ENCODE peak calls at places on chromosomes 16 and 17, in five cellular contexts. H is lower lobe of right lung, M is pancreas, W is left ventricle myocardium inferior, D is Peyer's patch. E is an unnamed sample. For H3K4me1, the result is how much of the 10 kb centered on the place peaks cover.

GRCh38 chr17:77042688-77043330 is 98.0 kb upstream of the SEC14L1 start:
- DNase-seq in D (no peak), W (no peak), H (no peak), M (no peak), E (no peak)

GRCh38 chr16:83312015-83312734 is 495.6 kb upstream of the HSBP1 start:
- DNase-seq in H (no peak), M (no peak), W (no peak), D (no peak), E (no peak)

GRCh38 chr16:54817432-54817831 is 113.2 kb upstream of the IRX5 start:
- DNase-seq in M (no peak), H (no peak), W (no peak), D (no peak), E (no peak)

GRCh38 chr16:30088832-30089624 is 2.7 kb downstream of the TBX6 start:
- DNase-seq in M (no peak), D (no peak), W (no peak), H (no peak), E (peak)

GRCh38 chr16:68743664-68744063 is 6.6 kb downstream of the CDH1 start:
- DNase-seq in M (no peak), H (no peak), W (no peak), D (no peak), E (no peak)

GRCh38 chr17:71180801-71181385 is 939.9 kb upstream of the SOX9 start:
- DNase-seq in M (no peak), W (no peak), D (peak), H (no peak), E (no peak)

GRCh38 chr17:8109669-8110455 is 8.5 kb downstream of the ALOXE3 start:
- DNase-seq in H (peak), D (peak), M (peak), W (peak), E (peak)

GRCh38 chr17:39209317-39210092 is 9.4 kb downstream of the RPL19 start:
- DNase-seq in W (peak), H (peak), M (peak), D (no peak), E (peak)

GRCh38 chr16:54236761-54237160 is 49.8 kb downstream of the IRX3 start:
- DNase-seq in M (no peak), H (no peak), D (no peak), W (no peak), E (no peak)

GRCh38 chr17:69593716-69594115 is 179.2 kb downstream of the MAP2K6 start:
- DNase-seq in D (no peak), H (no peak), M (no peak), W (no peak), E (no peak)

GRCh38 chr17:7884581-7885356 is 3.8 kb upstream of the CHD3 start:
- DNase-seq in W (no peak), M (peak), H (no peak), D (peak), E (peak)

GRCh38 chr16:84617068-84617630 is 729 bp downstream of the COTL1 start:
- DNase-seq in D (peak), M (no peak), H (peak), W (no peak), E (peak)

GRCh38 chr16:50548659-50549560 is 714 bp downstream of the NKD1 start:
- DNase-seq in W (no peak), H (peak), D (no peak), M (peak), E (no peak)

GRCh38 chr16:76985362-76985761 is 205.6 kb upstream of the MON1B start:
- DNase-seq in W (no peak), M (no peak), D (no peak), H (no peak), E (no peak)

GRCh38 chr16:47848481-47849109 is 307.2 kb downstream of the ABCC12 start:
- DNase-seq in H (no peak), W (no peak), D (no peak), M (no peak), E (no peak)

GRCh38 chr16:85570735-85571562 is 42.2 kb upstream of the GSE1 start:
- DNase-seq in H (peak), W (peak), M (no peak), D (no peak), E (no peak)

GRCh38 chr16:3915438-3916250 is 35.1 kb upstream of the CREBBP start:
- DNase-seq in H (peak), W (no peak), D (no peak), M (peak), E (no peak)

GRCh38 chr17:73628642-73629552 is 15.3 kb downstream of the SDK2 start:
- DNase-seq in M (no peak), H (no peak), D (peak), W (no peak), E (no peak)

GRCh38 chr16:57479043-57479421 is 7.3 kb downstream of the DOK4 start:
- DNase-seq in D (no peak), M (no peak), W (no peak), H (no peak), E (no peak)
- H3K27ac ChIP-seq in D (peak), M (no peak), W (peak), H (peak), E (peak)

DNA sequence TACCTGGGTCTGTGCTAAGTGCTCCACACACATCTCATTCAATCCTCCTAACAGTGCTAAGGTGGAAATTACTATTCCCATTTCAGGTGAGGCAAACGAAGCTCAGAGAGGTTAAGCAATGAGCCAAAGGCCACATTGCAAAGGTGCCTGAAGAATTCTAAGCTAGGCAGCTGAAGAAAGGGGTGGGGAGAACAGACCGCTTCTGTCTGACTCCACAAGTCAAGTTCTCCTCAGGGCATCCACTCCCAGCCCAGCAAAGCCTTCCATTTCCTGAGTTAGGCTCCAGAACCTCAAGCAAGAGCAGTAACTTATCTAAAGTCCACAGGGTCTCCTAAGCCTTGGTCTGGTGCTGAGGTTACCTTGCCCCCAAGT is 27.0 kb upstream of the MRPS23 start:
- DNase-seq in W (no peak), H (no peak), D (no peak), M (no peak), E (no peak)
- H3K4me1 ChIP-seq in W (half or more), H (half or more), D (under half), M (under half), E (half or more)

GRCh38 chr16:74844041-74844826 is 69.6 kb upstream of the FA2H start:
- DNase-seq in W (no peak), H (no peak), D (no peak), M (no peak), E (no peak)
- H3K27ac ChIP-seq in W (no peak), H (no peak), D (no peak), M (no peak), E (no peak)

GRCh38 chr16:75382611-75383010 is 50.7 kb downstream of the CFDP1 start:
- DNase-seq in W (no peak), H (no peak), M (no peak), D (no peak), E (no peak)
- H3K4me1 ChIP-seq in W (under half), H (under half), M (under half), D (under half), E (under half)

GRCh38 chr17:1368588-1368987 is 31.4 kb downstream of the YWHAE start:
- DNase-seq in D (no peak), M (no peak), H (no peak), W (no peak), E (no peak)

GRCh38 chr17:1362964-1363363 is 37.1 kb downstream of the YWHAE start:
- DNase-seq in M (no peak), H (no peak), D (no peak), W (no peak), E (no peak)

GRCh38 chr17:1366234-1366633 is 33.8 kb downstream of the YWHAE start:
- DNase-seq in D (no peak), W (no peak), M (no peak), H (no peak), E (no peak)

GRCh38 chr17:1367351-1367745 is 32.7 kb downstream of the YWHAE start:
- DNase-seq in D (no peak), M (no peak), W (no peak), H (no peak), E (peak)

GRCh38 chr17:1365445-1366039 is 34.5 kb downstream of the YWHAE start:
- DNase-seq in D (no peak), M (no peak), W (no peak), H (peak), E (no peak)
- H3K27ac ChIP-seq in D (peak), M (no peak), W (peak), H (peak), E (no peak)

DNA sequence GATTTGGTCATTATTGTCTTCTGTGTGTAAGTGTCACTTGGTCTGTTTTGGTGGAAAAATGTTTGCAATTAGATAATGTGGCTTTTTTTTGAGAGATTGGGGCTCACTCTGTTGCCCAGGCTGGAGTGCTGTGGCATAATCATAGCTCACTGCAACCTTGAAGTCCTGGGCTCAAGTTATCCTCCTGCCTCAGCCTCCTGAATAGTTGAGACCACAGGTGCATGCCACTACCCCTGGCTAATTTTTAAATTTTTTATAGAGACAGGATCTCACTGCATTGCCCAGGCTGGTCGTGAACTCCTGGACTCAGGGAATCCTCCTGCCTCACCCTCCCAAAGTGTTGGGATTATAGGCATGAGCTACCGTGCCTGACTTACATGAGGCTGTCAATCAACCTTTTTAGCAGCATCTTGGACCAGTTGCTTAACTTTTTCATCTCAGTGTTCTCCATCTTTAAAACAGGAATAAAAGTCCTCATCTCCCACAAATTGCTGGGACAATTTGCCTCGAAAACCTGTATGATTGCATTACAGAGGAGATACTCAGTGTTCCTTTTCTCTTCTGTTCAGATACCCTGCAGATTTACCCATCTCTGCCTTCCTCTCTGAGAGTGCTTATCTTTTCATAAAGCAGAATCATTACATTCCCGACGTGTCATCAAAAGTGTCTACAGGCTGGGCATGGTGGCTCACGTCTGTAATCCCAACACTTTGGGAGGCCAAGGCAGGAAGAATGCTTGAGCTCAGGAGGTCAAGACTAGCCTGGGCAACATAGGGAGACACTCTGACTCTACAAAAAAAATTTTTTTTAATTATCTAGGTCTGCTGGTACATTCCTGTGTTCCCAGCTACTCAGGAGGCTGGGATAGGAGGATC is 19.1 kb downstream of the ACSF2 start:
- DNase-seq in H (no peak), W (no peak), M (no peak), D (peak), E (no peak)
- H3K4me1 ChIP-seq in H (under half), W (under half), M (under half), D (under half), E (under half)